ENCODE peak calls at places on chromosomes 4 and X, in six cellular contexts. K is hypothalamus, L is retina, S is mucosa of gallbladder, D is MM.1S, V is C1 segment of cervical spinal cord. R is an unnamed sample.

GRCh38 chrX:103254171-103254824 is 657 bp downstream of the TCEAL8 start:
- DNase-seq in K (peak), S (peak), L (peak), D (peak), V (peak), R (peak)

GRCh38 chr4:709348-709747 is 3.7 kb downstream of the PCGF3 start:
- DNase-seq in L (no peak), S (no peak), D (no peak), V (no peak), K (no peak), R (no peak)

GRCh38 chrX:3743821-3744439 is 30.5 kb upstream of the PRKX start:
- DNase-seq in K (no peak), D (no peak), L (no peak), V (no peak), S (peak), R (no peak)

GRCh38 chrX:122238801-122239200 is 945.3 kb upstream of the GRIA3 start:
- DNase-seq in L (no peak), D (no peak), V (no peak), K (no peak), S (no peak), R (no peak)

GRCh38 chrX:111555559-111555958 is 44.1 kb downstream of the SERTM2 start:
- DNase-seq in S (no peak), V (no peak), L (no peak), D (no peak), K (no peak), R (no peak)

GRCh38 chr4:1285790-1286553 is 3.7 kb upstream of the MAEA start:
- DNase-seq in S (no peak), D (peak), K (no peak), L (no peak), V (no peak), R (no peak)

GRCh38 chrX:141879616-141880015 is 24.1 kb upstream of the MAGEC1 start:
- DNase-seq in V (no peak), D (no peak), S (no peak), K (no peak), L (no peak), R (no peak)

GRCh38 chr4:8402640-8403039 is 37.9 kb downstream of the ACOX3 start:
- DNase-seq in V (no peak), L (no peak), D (no peak), S (no peak), K (no peak), R (no peak)

GRCh38 chr4:16439003-16439402 is 212.7 kb upstream of the TAPT1 start:
- DNase-seq in K (no peak), S (no peak), L (no peak), V (no peak), D (no peak), R (no peak)

GRCh38 chr4:56148428-56148827 is 199.7 kb downstream of the CEP135 start:
- DNase-seq in V (no peak), L (no peak), D (no peak), S (no peak), K (no peak), R (no peak)

GRCh38 chr4:3873446-3874415 is 107.5 kb downstream of the ADRA2C start:
- DNase-seq in K (no peak), V (no peak), D (no peak), S (no peak), L (peak), R (no peak)

GRCh38 chrX:20519826-20520225 is 253.1 kb upstream of the RPS6KA3 start:
- DNase-seq in L (no peak), D (no peak), S (no peak), V (no peak), K (no peak), R (no peak)

GRCh38 chr4:687048-687974 is 1.6 kb downstream of the SLC49A3 start:
- DNase-seq in D (no peak), K (no peak), L (no peak), S (peak), V (no peak), R (no peak)

GRCh38 chrX:153875391-153876111 is 10.4 kb downstream of the L1CAM start:
- DNase-seq in V (peak), S (peak), L (peak), D (peak), K (no peak), R (peak)

GRCh38 chr4:139184129-139184528 is 7.1 kb upstream of the ELF2 start:
- DNase-seq in V (no peak), D (peak), S (no peak), L (no peak), K (no peak), R (no peak)

GRCh38 chr4:99921174-99921573 is 25.2 kb downstream of the DNAJB14 start:
- DNase-seq in S (no peak), V (no peak), L (no peak), K (no peak), D (no peak), R (no peak)

GRCh38 chr4:184688447-184688846 is 38.9 kb downstream of the PRIMPOL start:
- DNase-seq in V (no peak), K (no peak), L (no peak), D (no peak), S (no peak), R (no peak)

GRCh38 chr4:122963222-122963621 is 40.8 kb upstream of the NUDT6 start:
- DNase-seq in V (no peak), K (no peak), S (no peak), L (no peak), D (no peak), R (no peak)

GRCh38 chr4:78645853-78646757 is 94.5 kb downstream of the ANXA3 start:
- DNase-seq in S (peak), L (no peak), D (no peak), V (peak), K (no peak), R (peak)